ENCODE peak calls at places on chromosomes 16 and 17, in four cellular contexts. One of them, this sample, is unnamed.

GRCh38 chr16:67910162-67910561 is 17.1 kb downstream of the PSKH1 start:
- DNase-seq in GM12878: no peak
- DNase-seq in IMR-90: peak; percentile 69
- DNase-seq in K562: no peak
- DNase-seq in this sample: no peak

GRCh38 chr17:58278661-58279015 is 2.1 kb downstream of the MPO start:
- DNase-seq in GM12878: no peak
- DNase-seq in IMR-90: no peak
- DNase-seq in K562: peak; percentile 11
- DNase-seq in this sample: peak; percentile 21

GRCh38 chr17:20926532-20926931 is 116.3 kb downstream of the USP22 start:
- DNase-seq in K562: no peak
- DNase-seq in IMR-90: peak; percentile 50
- DNase-seq in GM12878: no peak
- DNase-seq in this sample: no peak

GRCh38 chr17:81647640-81648012 is 8.7 kb downstream of the PDE6G start:
- DNase-seq in GM12878: no peak
- DNase-seq in K562: no peak
- DNase-seq in IMR-90: no peak
- DNase-seq in this sample: no peak

GRCh38 chr16:81650982-81651562 is 128.0 kb upstream of the PLCG2 start:
- DNase-seq in K562: peak; percentile 66
- DNase-seq in GM12878: no peak
- DNase-seq in IMR-90: no peak
- DNase-seq in this sample: no peak

GRCh38 chr16:3020247-3020603 is at the start of gene TNFRSF12A:
- DNase-seq in GM12878: no peak
- DNase-seq in IMR-90: peak; percentile 68
- DNase-seq in K562: peak; percentile 87
- DNase-seq in this sample: peak; percentile 77

GRCh38 chr16:89350701-89351380 is 133.3 kb downstream of the ZNF778 start:
- DNase-seq in K562: no peak
- DNase-seq in GM12878: no peak
- DNase-seq in IMR-90: peak; percentile 63
- DNase-seq in this sample: no peak

GRCh38 chr17:19260958-19261357 is 23.8 kb downstream of the EPN2 start:
- DNase-seq in K562: no peak
- DNase-seq in GM12878: no peak
- DNase-seq in IMR-90: no peak
- DNase-seq in this sample: peak; percentile 12

GRCh38 chr16:4625617-4626159 is 1.1 kb downstream of the MGRN1 start:
- DNase-seq in GM12878: no peak
- DNase-seq in IMR-90: no peak
- DNase-seq in K562: no peak
- DNase-seq in this sample: no peak

GRCh38 chr16:67445913-67446907 is 15.3 kb downstream of the HSD11B2 start:
- DNase-seq in K562: no peak
- DNase-seq in GM12878: no peak
- DNase-seq in IMR-90: no peak
- DNase-seq in this sample: no peak

GRCh38 chr16:3797473-3797872 is 80.1 kb upstream of the TRAP1 start:
- DNase-seq in GM12878: no peak
- DNase-seq in IMR-90: no peak
- DNase-seq in K562: no peak
- DNase-seq in this sample: no peak

GRCh38 chr17:9232591-9233270 is 211.4 kb downstream of the NTN1 start:
- DNase-seq in K562: no peak
- DNase-seq in IMR-90: no peak
- DNase-seq in GM12878: no peak
- DNase-seq in this sample: no peak

GRCh38 chr17:57522436-57523005 is 222.6 kb downstream of the CCDC182 start:
- DNase-seq in IMR-90: no peak
- DNase-seq in GM12878: no peak
- DNase-seq in K562: no peak
- DNase-seq in this sample: no peak

GRCh38 chr16:66515543-66516171 is 34.3 kb downstream of the TK2 start:
- DNase-seq in GM12878: no peak
- DNase-seq in K562: peak; percentile 61
- DNase-seq in IMR-90: peak; percentile 37
- DNase-seq in this sample: peak; percentile 66

GRCh38 chr17:9406046-9406631 is 169.5 kb downstream of the STX8 start:
- DNase-seq in GM12878: no peak
- DNase-seq in K562: no peak
- DNase-seq in IMR-90: peak; percentile 49
- DNase-seq in this sample: no peak

GRCh38 chr16:18984425-18985005 is 781 bp downstream of the TMC7 start:
- DNase-seq in K562: no peak
- DNase-seq in GM12878: no peak
- DNase-seq in IMR-90: no peak
- DNase-seq in this sample: no peak

GRCh38 chr17:4498461-4499397 is at the start of gene SPNS2:
- DNase-seq in IMR-90: peak; percentile 29
- DNase-seq in GM12878: no peak
- DNase-seq in K562: peak; percentile 93
- DNase-seq in this sample: peak; percentile 64

GRCh38 chr16:88651276-88651988 is 579 bp upstream of the CYBA start:
- DNase-seq in IMR-90: no peak
- DNase-seq in K562: peak; percentile 81
- DNase-seq in GM12878: peak; percentile 92
- DNase-seq in this sample: no peak

GRCh38 chr17:51425793-51426192 is 165.4 kb downstream of the UTP18 start:
- DNase-seq in GM12878: no peak
- DNase-seq in K562: no peak
- DNase-seq in IMR-90: no peak
- DNase-seq in this sample: no peak

GRCh38 chr16:73054732-73055481 is 7.0 kb upstream of the ZFHX3 start:
- DNase-seq in IMR-90: peak; percentile 77
- DNase-seq in K562: no peak
- DNase-seq in GM12878: no peak
- DNase-seq in this sample: peak; percentile 39

GRCh38 chr16:7363397-7364053 is 30.9 kb downstream of the RBFOX1 start:
- DNase-seq in K562: no peak
- DNase-seq in IMR-90: no peak
- DNase-seq in GM12878: no peak
- DNase-seq in this sample: no peak

GRCh38 chr16:88820335-88821025 is 8.8 kb upstream of the APRT start:
- DNase-seq in K562: no peak
- DNase-seq in IMR-90: no peak
- DNase-seq in GM12878: no peak
- DNase-seq in this sample: no peak

GRCh38 chr16:24853830-24854229 is 8.1 kb downstream of the SLC5A11 start:
- DNase-seq in GM12878: no peak
- DNase-seq in IMR-90: peak; percentile 66
- DNase-seq in K562: no peak
- DNase-seq in this sample: peak; percentile 63

GRCh38 chr17:80220709-80221215 is 535 bp downstream of the SLC26A11 start:
- DNase-seq in IMR-90: no peak
- DNase-seq in GM12878: no peak
- DNase-seq in K562: no peak
- DNase-seq in this sample: peak; percentile 14

GRCh38 chr16:86877108-86877507 is 298.8 kb downstream of the FOXL1 start:
- DNase-seq in K562: no peak
- DNase-seq in GM12878: no peak
- DNase-seq in IMR-90: no peak
- DNase-seq in this sample: no peak

GRCh38 chr16:29678691-29679267 is at the start of gene QPRT:
- DNase-seq in GM12878: no peak
- DNase-seq in IMR-90: peak; percentile 22
- DNase-seq in K562: peak; percentile 87
- DNase-seq in this sample: no peak

GRCh38 chr17:82848022-82848592 is 8.3 kb upstream of the ZNF750 start:
- DNase-seq in GM12878: no peak
- DNase-seq in K562: no peak
- DNase-seq in IMR-90: peak; percentile 79
- DNase-seq in this sample: peak; percentile 16

GRCh38 chr17:50688168-50688719 is 19.5 kb downstream of the ANKRD40 start:
- DNase-seq in IMR-90: no peak
- DNase-seq in GM12878: no peak
- DNase-seq in K562: no peak
- DNase-seq in this sample: no peak

GRCh38 chr16:84562174-84562815 is 55.6 kb downstream of the COTL1 start:
- DNase-seq in GM12878: peak; percentile 64
- DNase-seq in K562: no peak
- DNase-seq in IMR-90: no peak
- DNase-seq in this sample: no peak

GRCh38 chr17:28076138-28076537 is 33.7 kb downstream of the NLK start:
- DNase-seq in K562: no peak
- DNase-seq in IMR-90: no peak
- DNase-seq in GM12878: no peak
- DNase-seq in this sample: no peak

GRCh38 chr16:84599528-84600202 is 18.2 kb downstream of the COTL1 start:
- DNase-seq in IMR-90: peak; percentile 85
- DNase-seq in GM12878: no peak
- DNase-seq in K562: no peak
- DNase-seq in this sample: peak; percentile 91

GRCh38 chr17:14214271-14214670 is 22.4 kb downstream of the CDRT15 start:
- DNase-seq in K562: no peak
- DNase-seq in IMR-90: peak; percentile 24
- DNase-seq in GM12878: no peak
- DNase-seq in this sample: no peak

DNA sequence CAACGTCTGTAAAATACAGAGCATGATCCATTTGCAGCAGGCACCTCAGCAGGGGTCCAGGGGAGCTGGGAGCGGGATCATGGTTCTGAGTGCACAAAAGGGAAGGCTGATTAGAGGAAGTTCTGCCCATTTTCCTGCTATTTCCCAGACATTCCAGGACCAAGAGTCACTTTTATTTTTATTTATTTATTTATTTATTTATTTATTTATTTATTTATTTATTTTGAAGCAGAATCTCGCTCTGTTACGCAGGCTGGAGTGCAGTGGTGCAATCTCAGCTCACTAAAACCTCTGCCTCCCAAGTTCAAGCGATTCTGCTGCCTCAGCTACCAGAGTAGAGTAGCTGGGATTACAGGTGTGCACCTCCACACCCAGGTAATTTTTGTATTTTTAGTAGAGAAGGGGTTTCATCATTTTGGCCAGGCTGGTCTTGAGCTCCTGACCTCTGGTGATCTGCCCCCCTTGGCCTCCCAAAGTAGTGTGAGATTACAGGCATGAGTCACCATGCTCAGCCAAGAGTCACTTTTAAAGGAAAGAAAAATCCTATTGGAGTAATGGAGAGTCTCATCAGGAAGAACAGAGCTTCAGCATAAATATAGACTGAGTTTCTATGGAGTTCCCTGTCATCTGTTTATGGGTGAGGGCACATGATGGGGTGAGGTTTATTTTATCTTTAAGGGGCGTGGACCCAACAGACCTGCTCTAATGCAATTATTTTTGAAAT is 355.2 kb downstream of the HAPSTR1 start:
- DNase-seq in K562: no peak
- DNase-seq in GM12878: no peak
- DNase-seq in IMR-90: no peak
- DNase-seq in this sample: no peak
- TF ChIP-seq FOS in K562: no peak
- TF ChIP-seq FOS in GM12878: no peak
- TF ChIP-seq FOS in IMR-90: no peak
- TF ChIP-seq FOS in this sample: no peak

GRCh38 chr16:75293173-75293572 is 41.7 kb upstream of the BCAR1 start:
- DNase-seq in K562: no peak
- DNase-seq in IMR-90: no peak
- DNase-seq in GM12878: no peak
- DNase-seq in this sample: no peak

GRCh38 chr16:75293746-75294145 is 42.3 kb upstream of the BCAR1 start:
- DNase-seq in K562: no peak
- DNase-seq in IMR-90: peak; percentile 10
- DNase-seq in GM12878: no peak
- DNase-seq in this sample: no peak

GRCh38 chr16:75289189-75289588 is 37.8 kb upstream of the BCAR1 start:
- DNase-seq in IMR-90: peak; percentile 39
- DNase-seq in K562: no peak
- DNase-seq in GM12878: no peak
- DNase-seq in this sample: peak; percentile 88

GRCh38 chr16:75294773-75295172 is 43.3 kb upstream of the BCAR1 start:
- DNase-seq in GM12878: no peak
- DNase-seq in IMR-90: no peak
- DNase-seq in K562: no peak
- DNase-seq in this sample: no peak

GRCh38 chr16:75292691-75293090 is 41.3 kb upstream of the BCAR1 start:
- DNase-seq in GM12878: no peak
- DNase-seq in IMR-90: no peak
- DNase-seq in K562: no peak
- DNase-seq in this sample: no peak
- TF ChIP-seq FOS in GM12878: no peak
- TF ChIP-seq FOS in IMR-90: no peak
- TF ChIP-seq FOS in K562: no peak
- TF ChIP-seq FOS in this sample: no peak

GRCh38 chr17:59572301-59572924 is 7.0 kb downstream of the DHX40 start:
- DNase-seq in IMR-90: peak; percentile 35
- DNase-seq in K562: no peak
- DNase-seq in GM12878: no peak
- DNase-seq in this sample: no peak
- TF ChIP-seq FOS in IMR-90: no peak
- TF ChIP-seq FOS in K562: no peak
- TF ChIP-seq FOS in GM12878: no peak
- TF ChIP-seq FOS in this sample: no peak

DNA sequence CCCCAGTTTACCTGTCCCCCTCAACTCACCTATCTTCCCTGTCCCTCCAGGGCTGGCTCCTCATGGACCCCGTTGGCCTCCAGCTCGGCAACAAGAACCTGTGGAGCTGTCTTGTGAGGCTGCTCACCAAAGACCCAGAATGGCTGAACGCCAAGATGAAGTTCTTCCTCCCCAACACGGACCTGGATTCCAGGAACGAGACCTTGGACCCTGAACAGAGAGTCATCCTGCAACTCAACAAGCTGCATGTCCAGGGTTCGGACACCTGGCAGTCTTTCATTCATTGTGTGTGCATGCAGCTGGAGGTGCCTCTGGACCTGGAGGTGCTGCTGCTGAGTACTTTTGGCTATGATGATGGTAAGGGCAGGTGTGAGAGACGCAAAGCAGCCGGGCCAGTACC is 31.3 kb downstream of the NLRC5 start:
- DNase-seq in GM12878: no peak
- DNase-seq in IMR-90: no peak
- DNase-seq in K562: no peak
- DNase-seq in this sample: no peak
- TF ChIP-seq FOS in GM12878: no peak
- TF ChIP-seq FOS in IMR-90: no peak
- TF ChIP-seq FOS in K562: no peak
- TF ChIP-seq FOS in this sample: no peak

GRCh38 chr17:33934696-33935095 is 320.4 kb upstream of the CCL2 start:
- DNase-seq in GM12878: no peak
- DNase-seq in IMR-90: no peak
- DNase-seq in K562: peak; percentile 47
- DNase-seq in this sample: no peak
- TF ChIP-seq FOS in GM12878: no peak
- TF ChIP-seq FOS in IMR-90: no peak
- TF ChIP-seq FOS in K562: no peak
- TF ChIP-seq FOS in this sample: no peak